ENCODE peak calls at places on chromosomes 6 and 20, in four cellular contexts. C is right lobe of liver, L is suprapubic skin, F is GM23338. O is an unnamed sample. For H3K36me3, the result is how much of the 10 kb centered on the place peaks cover.

GRCh38 chr6:148779142-148779562 is 32.3 kb downstream of the UST start:
- DNase-seq in F (no peak), C (no peak), L (no peak), O (no peak)

GRCh38 chr6:157823523-157824370 is 701 bp downstream of the SNX9 start:
- DNase-seq in C (peak), L (peak), F (peak), O (peak)

GRCh38 chr6:90818163-90818562 is 231.3 kb upstream of the MAP3K7 start:
- DNase-seq in L (no peak), C (no peak), F (peak), O (no peak)

GRCh38 chr6:130617658-130618057 is 209.5 kb upstream of the SMLR1 start:
- DNase-seq in C (no peak), F (no peak), L (no peak), O (no peak)

GRCh38 chr20:56343861-56344381 is 14.9 kb upstream of the FAM210B start:
- DNase-seq in C (peak), L (no peak), F (peak), O (peak)

GRCh38 chr6:119445666-119446622 is 96.4 kb upstream of the MAN1A1 start:
- DNase-seq in L (no peak), F (peak), C (no peak), O (no peak)

GRCh38 chr6:43722920-43723565 is 35.5 kb upstream of the MRPS18A start:
- DNase-seq in L (no peak), C (no peak), F (no peak), O (no peak)

GRCh38 chr6:142935553-142936517 is 9.1 kb downstream of the HIVEP2 start:
- DNase-seq in F (no peak), L (no peak), C (no peak), O (no peak)

GRCh38 chr6:152983637-152984386 is 971 bp upstream of the FBXO5 start:
- DNase-seq in F (peak), C (peak), L (peak), O (peak)

GRCh38 chr20:10463622-10464021 is 28.5 kb downstream of the SLX4IP start:
- DNase-seq in C (no peak), L (no peak), F (no peak), O (no peak)

DNA sequence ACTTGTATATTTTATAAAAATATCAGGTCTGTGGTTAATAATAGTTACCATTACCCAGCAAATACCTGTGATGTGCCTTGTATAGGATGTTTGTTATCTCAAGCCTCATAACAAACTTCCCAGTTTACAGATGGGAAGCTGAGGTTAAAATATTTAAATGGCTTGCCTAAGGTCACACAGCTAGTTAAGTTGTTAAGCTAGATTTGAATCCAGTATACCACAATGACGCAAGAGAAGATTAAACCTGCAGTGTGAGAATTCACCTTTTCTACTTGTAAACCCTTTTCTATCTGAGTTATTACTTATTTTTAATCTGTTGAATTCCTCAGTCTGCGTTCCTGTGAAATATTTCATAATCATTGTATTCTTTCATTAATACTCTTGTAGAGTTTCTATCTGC is 4.9 kb downstream of the DSP start:
- DNase-seq in L (no peak), F (no peak), C (no peak), O (no peak)
- H3K4me3 ChIP-seq in L (peak), F (no peak), C (no peak), O (no peak)

GRCh38 chr6:42468273-42468672 is 16.5 kb upstream of the TRERF1 start:
- DNase-seq in C (no peak), L (no peak), F (no peak), O (no peak)

GRCh38 chr6:42467651-42468050 is 15.9 kb upstream of the TRERF1 start:
- DNase-seq in L (no peak), F (no peak), C (no peak), O (no peak)

GRCh38 chr6:42459888-42460287 is 8.2 kb upstream of the TRERF1 start:
- DNase-seq in L (no peak), C (no peak), F (no peak), O (no peak)

GRCh38 chr6:42460892-42461291 is 9.2 kb upstream of the TRERF1 start:
- DNase-seq in F (no peak), C (no peak), L (no peak), O (no peak)

GRCh38 chr6:42462474-42462972 is 10.8 kb upstream of the TRERF1 start:
- DNase-seq in F (no peak), C (no peak), L (no peak), O (no peak)
- TF ChIP-seq CTCF in F (no peak), C (no peak), L (no peak), O (no peak)

GRCh38 chr6:39211183-39211582 is 18.1 kb downstream of the KCNK5 start:
- DNase-seq in C (peak), L (no peak), F (no peak), O (peak)

GRCh38 chr6:39210437-39210836 is 18.8 kb downstream of the KCNK5 start:
- DNase-seq in C (no peak), F (no peak), L (no peak), O (no peak)

GRCh38 chr6:39209360-39209811 is 19.9 kb downstream of the KCNK5 start:
- DNase-seq in C (no peak), F (peak), L (no peak), O (peak)

GRCh38 chr6:39208233-39208720 is 21.0 kb downstream of the KCNK5 start:
- DNase-seq in L (no peak), F (no peak), C (no peak), O (no peak)

DNA sequence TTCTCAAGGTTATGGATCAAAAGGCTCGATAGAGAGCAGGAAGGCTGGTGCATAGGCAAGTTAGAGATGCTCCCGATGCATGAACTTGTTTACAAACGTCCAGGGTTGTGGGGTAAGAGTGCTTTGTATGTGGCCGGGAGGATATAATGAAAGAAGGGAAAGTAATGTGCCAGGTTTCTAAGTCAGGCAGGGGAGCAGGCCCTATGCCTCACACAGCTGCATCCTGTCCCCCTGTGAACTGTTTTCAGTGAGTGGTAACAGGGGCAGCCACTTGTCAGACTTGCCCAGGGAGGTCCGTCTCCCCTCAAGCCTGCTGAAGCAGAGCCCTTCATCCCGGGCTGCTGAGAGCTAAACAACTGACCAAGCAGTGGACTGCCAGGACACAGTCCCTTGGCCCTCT is 19.4 kb downstream of the KCNK5 start:
- DNase-seq in C (no peak), F (no peak), L (no peak), O (no peak)
- H3K36me3 ChIP-seq in C (under half), F (under half), L (under half), O (under half)

GRCh38 chr6:83294676-83295075 is 101.5 kb downstream of the RWDD2A start:
- DNase-seq in C (no peak), L (no peak), F (no peak), O (no peak)

GRCh38 chr6:83292900-83293843 is 100.0 kb downstream of the RWDD2A start:
- DNase-seq in C (no peak), L (no peak), F (no peak), O (no peak)
- H3K4me3 ChIP-seq in C (no peak), L (no peak), F (no peak), O (no peak)

GRCh38 chr6:89805814-89806371 is 13.7 kb downstream of the MDN1 start:
- DNase-seq in L (no peak), F (no peak), C (no peak), O (no peak)

GRCh38 chr6:89799756-89800155 is 19.8 kb downstream of the MDN1 start:
- DNase-seq in C (no peak), F (peak), L (no peak), O (no peak)

GRCh38 chr6:89797317-89797716 is 22.3 kb downstream of the MDN1 start:
- DNase-seq in F (no peak), C (no peak), L (no peak), O (no peak)

GRCh38 chr6:89799111-89799510 is 20.5 kb downstream of the MDN1 start:
- DNase-seq in L (no peak), C (no peak), F (no peak), O (no peak)

DNA sequence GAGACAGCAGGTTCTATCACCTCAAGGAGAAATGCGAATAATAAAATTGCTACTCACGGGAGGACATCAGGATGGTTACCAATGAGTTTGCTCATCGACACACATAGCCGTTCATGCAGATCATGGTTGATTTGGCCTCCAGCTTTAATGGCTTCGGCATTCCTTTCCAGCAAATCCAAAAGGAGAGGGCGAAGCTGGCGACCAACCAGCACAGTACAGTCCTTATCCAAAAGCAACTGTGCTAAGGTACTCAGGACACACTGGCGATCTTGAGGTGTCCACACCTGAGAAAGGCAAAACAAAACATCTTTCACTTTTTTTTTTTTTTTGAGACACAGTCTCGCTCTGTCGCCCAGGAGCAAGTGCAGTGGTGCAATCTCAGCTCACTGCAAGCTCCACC is 16.3 kb downstream of the MDN1 start:
- DNase-seq in L (no peak), F (no peak), C (no peak), O (no peak)
- TF ChIP-seq CTCF in L (no peak), F (no peak), C (no peak), O (no peak)

GRCh38 chr6:21816231-21816630 is 222.7 kb downstream of the SOX4 start:
- DNase-seq in F (no peak), L (no peak), C (no peak), O (no peak)
- H3K36me3 ChIP-seq in F (under half), L (under half), C (under half), O (under half)

O was measured in heart left ventricle.